ENCODE peak calls at places on chromosomes 12 and 14, in eight cellular contexts. B is fibroblast of lung, A is mammary epithelial cell, Z is neuronal stem cell, J is HCT116, U is GM23248, M is mesendoderm, E is astrocyte. K is an unnamed sample.
A peak's percentile ranks its signal among the peaks of the same experiment; 100 is the strongest.

GRCh38 chr12:75642226-75642625 is 130.8 kb upstream of the KRR1 start:
- DNase-seq in Z (no peak), U (peak; percentile 32), E (peak; percentile 71), J (no peak), B (peak; percentile 69), A (peak; percentile 60), M (no peak), K (no peak)

GRCh38 chr14:24437736-24438067 is 4.9 kb downstream of the SDR39U1 start:
- DNase-seq in M (no peak), Z (no peak), E (no peak), B (no peak), A (no peak), U (no peak), J (no peak), K (no peak)

GRCh38 chr12:14999421-15000047 is 26.7 kb downstream of the PDE6H start:
- DNase-seq in U (peak; percentile 43), B (peak; percentile 82), E (peak; percentile 83), Z (no peak), M (no peak), A (peak; percentile 36), J (no peak), K (no peak)

GRCh38 chr12:115002434-115002833 is 318.5 kb upstream of the TBX3 start:
- DNase-seq in E (no peak), U (no peak), Z (no peak), B (no peak), J (no peak), M (no peak), A (no peak), K (no peak)

GRCh38 chr12:114996382-114996781 is 312.4 kb upstream of the TBX3 start:
- DNase-seq in U (no peak), Z (no peak), A (no peak), J (no peak), M (no peak), B (no peak), E (no peak), K (no peak)

GRCh38 chr14:72812292-72812851 is 81.5 kb downstream of the DPF3 start:
- DNase-seq in B (no peak), E (no peak), U (no peak), A (peak; percentile 9), J (no peak), Z (no peak), M (peak; percentile 65), K (no peak)

GRCh38 chr12:4791497-4791896 is 71.3 kb downstream of the GALNT8 start:
- DNase-seq in J (no peak), M (no peak), B (no peak), Z (no peak), A (no peak), U (no peak), E (no peak), K (no peak)

GRCh38 chr14:88316521-88316920 is 6.5 kb downstream of the KCNK10 start:
- DNase-seq in Z (no peak), E (no peak), A (no peak), M (no peak), B (no peak), U (no peak), J (no peak), K (no peak)

GRCh38 chr12:113961921-113962710 is 4.0 kb downstream of the RBM19 start:
- DNase-seq in Z (no peak), U (peak; percentile 69), M (no peak), B (peak; percentile 12), A (peak; percentile 52), J (no peak), E (no peak), K (no peak)

GRCh38 chr14:57182760-57183503 is 85.8 kb downstream of the EXOC5 start:
- DNase-seq in B (no peak), E (no peak), A (peak; percentile 2), U (peak; percentile 40), Z (peak; percentile 27), M (peak; percentile 68), J (peak; percentile 16), K (no peak)

GRCh38 chr12:26870491-26871419 is 37.8 kb upstream of the ITPR2 start:
- DNase-seq in A (peak; percentile 72), B (peak; percentile 64), Z (no peak), M (no peak), E (peak; percentile 51), J (peak; percentile 33), U (peak; percentile 52), K (peak; percentile 76)

GRCh38 chr14:42224053-42224888 is 617.6 kb downstream of the LRFN5 start:
- DNase-seq in B (peak; percentile 47), U (peak; percentile 81), E (peak; percentile 34), J (peak; percentile 37), Z (peak; percentile 68), M (peak; percentile 74), A (peak; percentile 35), K (peak; percentile 44)

GRCh38 chr12:112518336-112518735 is 99.6 kb downstream of the PTPN11 start:
- DNase-seq in Z (no peak), U (no peak), J (no peak), A (no peak), E (no peak), B (no peak), M (no peak), K (no peak)

GRCh38 chr12:105960319-105961076 is 178.3 kb downstream of the NUAK1 start:
- DNase-seq in Z (no peak), E (peak; percentile 86), U (peak; percentile 17), A (peak; percentile 40), J (no peak), M (no peak), B (peak; percentile 88), K (no peak)

GRCh38 chr14:89477391-89477790 is 60.4 kb upstream of the FOXN3 start:
- DNase-seq in E (no peak), M (peak; percentile 62), J (no peak), B (no peak), Z (no peak), U (no peak), A (no peak), K (no peak)

GRCh38 chr12:21773263-21773741 is 1.2 kb downstream of the KCNJ8 start:
- DNase-seq in A (no peak), U (peak; percentile 48), B (peak; percentile 19), E (peak; percentile 5), Z (no peak), M (peak; percentile 83), J (peak; percentile 3), K (no peak)

GRCh38 chr14:94390372-94391086 is 2.1 kb upstream of the SERPINA1 start:
- DNase-seq in B (peak; percentile 40), J (no peak), E (no peak), A (peak; percentile 36), Z (no peak), U (no peak), M (no peak), K (no peak)
- H3K9ac ChIP-seq in B (no peak overlapping the region), J (no peak overlapping the region), E (no peak overlapping the region), A (no peak overlapping the region), Z (no peak overlapping the region), U (no peak overlapping the region), M (no peak overlapping the region), K (no peak overlapping the region)

GRCh38 chr12:29741342-29742241 is 42.1 kb downstream of the TMTC1 start:
- DNase-seq in M (no peak), U (peak; percentile 75), A (peak; percentile 89), B (peak; percentile 93), Z (no peak), E (peak; percentile 94), J (no peak), K (no peak)
- H3K9ac ChIP-seq in M (no peak overlapping the region), U (peak overlapping the region; percentile 27), A (peak overlapping the region; percentile 81), B (no peak overlapping the region), Z (no peak overlapping the region), E (peak overlapping the region; percentile 39), J (no peak overlapping the region), K (no peak overlapping the region)

DNA sequence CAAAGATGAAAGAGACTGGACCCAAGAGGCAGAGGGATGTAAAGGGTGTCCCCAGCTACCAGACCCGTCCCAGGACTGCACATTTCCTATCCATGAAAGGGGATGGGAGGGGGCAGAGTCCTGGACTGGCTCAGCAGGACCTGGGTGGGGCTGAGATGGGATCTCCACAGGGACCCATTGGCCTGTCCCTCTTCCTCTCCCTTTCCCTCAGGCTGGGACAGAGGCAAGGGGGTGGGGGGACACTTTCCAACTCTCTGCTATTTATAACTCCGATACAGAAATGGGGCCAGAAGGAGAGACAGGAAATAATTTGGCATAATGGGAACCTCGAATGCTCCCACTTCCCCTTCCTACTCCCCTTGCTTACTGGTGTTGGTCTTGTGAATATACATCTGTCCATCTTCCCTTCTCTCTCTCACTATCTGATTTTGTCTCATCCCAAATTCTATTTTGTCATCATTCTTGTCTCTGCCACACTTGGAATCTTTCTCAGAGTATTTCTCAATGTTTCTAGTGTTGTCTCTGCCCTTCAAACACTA is 1.1 kb upstream of the ITGA7 start:
- DNase-seq in B (no peak), A (no peak), Z (no peak), M (no peak), E (no peak), U (no peak), J (no peak), K (no peak)
- H3K9ac ChIP-seq in B (no peak overlapping the region), A (no peak overlapping the region), Z (peak overlapping the region; percentile 68), M (no peak overlapping the region), E (peak overlapping the region; percentile 21), U (no peak overlapping the region), J (no peak overlapping the region), K (no peak overlapping the region)

GRCh38 chr12:52191841-52192791 is at the start of gene KRT80:
- DNase-seq in U (peak; percentile 99), B (peak; percentile 100), J (peak; percentile 97), A (peak; percentile 97), E (peak; percentile 99), Z (no peak), M (peak; percentile 82), K (no peak)
- H3K9ac ChIP-seq in U (peak within 1 kb of the TSS; percentile 20), B (peak within 1 kb of the TSS; percentile 27), J (peak within 1 kb of the TSS; percentile 68), A (no peak within 1 kb of the TSS), E (peak within 1 kb of the TSS; percentile 64), Z (no peak within 1 kb of the TSS), M (no peak within 1 kb of the TSS), K (no peak within 1 kb of the TSS)